ENCODE peak calls at places on chromosomes 4 and X, in eight cellular contexts. K, C, O, Y, P, A, L and R are unnamed samples.

GRCh38 chrX:101744085-101744484 is 84.4 kb upstream of the ARMCX2 start:
- DNase-seq in K (no peak), C (no peak), O (no peak), Y (no peak), P (no peak), A (no peak), L (no peak), R (no peak)

GRCh38 chr4:86630629-86631028 is 36.5 kb downstream of the PTPN13 start:
- DNase-seq in K (no peak), C (no peak), O (no peak), Y (no peak), P (no peak), A (no peak), L (no peak), R (no peak)

GRCh38 chr4:6493668-6494304 is 21.4 kb upstream of the PPP2R2C start:
- DNase-seq in K (no peak), C (no peak), O (peak; percentile 67), Y (no peak), P (no peak), A (no peak), L (peak; percentile 54), R (no peak)

GRCh38 chr4:136302566-136302965 is 1229.7 kb downstream of the PCDH18 start:
- DNase-seq in K (no peak), C (no peak), O (no peak), Y (no peak), P (no peak), A (no peak), L (no peak), R (no peak)

GRCh38 chrX:107485019-107485418 is 35.6 kb downstream of the FRMPD3 start:
- DNase-seq in K (no peak), C (no peak), O (no peak), Y (no peak), P (no peak), A (no peak), L (no peak), R (peak; percentile 20)

GRCh38 chrX:40176979-40177430 is 79.2 kb upstream of the BCOR start:
- DNase-seq in K (no peak), C (no peak), O (no peak), Y (peak; percentile 84), P (no peak), A (no peak), L (no peak), R (no peak)

GRCh38 chrX:42680651-42681050 is 97.3 kb downstream of the PPP1R2C start:
- DNase-seq in K (no peak), C (no peak), O (no peak), Y (no peak), P (no peak), A (no peak), L (no peak), R (no peak)

GRCh38 chr4:88005086-88005485 is 2.3 kb upstream of the PKD2 start:
- DNase-seq in K (no peak), C (no peak), O (no peak), Y (no peak), P (no peak), A (no peak), L (no peak), R (no peak)

GRCh38 chr4:108168213-108168671 is 490 bp downstream of the LEF1 start:
- DNase-seq in K (no peak), C (no peak), O (no peak), Y (no peak), P (no peak), A (no peak), L (no peak), R (no peak)

GRCh38 chr4:177554966-177555574 is 112.8 kb upstream of the AGA start:
- DNase-seq in K (peak; percentile 22), C (no peak), O (no peak), Y (no peak), P (peak; percentile 16), A (no peak), L (no peak), R (no peak)

GRCh38 chr4:68368566-68369473 is 18.9 kb upstream of the YTHDC1 start:
- DNase-seq in K (no peak), C (no peak), O (no peak), Y (no peak), P (no peak), A (peak; percentile 70), L (no peak), R (no peak)

GRCh38 chr4:40547446-40548132 is 82.1 kb downstream of the RBM47 start:
- DNase-seq in K (no peak), C (no peak), O (no peak), Y (no peak), P (no peak), A (no peak), L (no peak), R (no peak)

GRCh38 chr4:108426493-108426892 is 193.9 kb upstream of the RPL34 start:
- DNase-seq in K (no peak), C (no peak), O (no peak), Y (no peak), P (no peak), A (no peak), L (no peak), R (no peak)

GRCh38 chrX:109714340-109714958 is 18.6 kb downstream of the ACSL4 start:
- DNase-seq in K (no peak), C (peak; percentile 15), O (no peak), Y (no peak), P (no peak), A (no peak), L (no peak), R (no peak)

GRCh38 chrX:109709129-109709631 is 23.9 kb downstream of the ACSL4 start:
- DNase-seq in K (no peak), C (peak; percentile 19), O (no peak), Y (no peak), P (no peak), A (no peak), L (no peak), R (no peak)

GRCh38 chrX:109704563-109704962 is 28.5 kb downstream of the ACSL4 start:
- DNase-seq in K (no peak), C (no peak), O (no peak), Y (no peak), P (no peak), A (no peak), L (no peak), R (no peak)

GRCh38 chrX:109707322-109707721 is 25.7 kb downstream of the ACSL4 start:
- DNase-seq in K (no peak), C (no peak), O (no peak), Y (peak; percentile 76), P (no peak), A (no peak), L (no peak), R (no peak)

DNA sequence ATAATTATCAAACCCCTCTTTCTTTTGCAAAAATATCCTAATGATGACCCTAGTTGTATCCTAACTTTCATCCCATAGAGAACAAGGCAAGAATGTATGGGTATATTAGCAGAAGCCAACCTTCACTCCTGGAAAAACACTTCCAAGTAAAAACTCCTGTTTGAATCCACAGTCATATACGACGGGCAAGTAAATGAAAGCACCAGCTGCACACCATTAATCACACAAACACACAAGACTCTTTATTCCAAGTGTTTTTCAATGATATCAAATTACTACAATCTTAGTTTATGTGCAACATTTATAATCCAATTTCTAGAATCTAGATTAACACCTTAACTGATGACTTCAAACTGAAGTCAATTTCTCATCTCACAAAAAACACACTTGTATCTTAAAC is 22.9 kb downstream of the ACSL4 start:
- DNase-seq in K (no peak), C (no peak), O (no peak), Y (no peak), P (no peak), A (no peak), L (no peak), R (no peak)
- H3K36me3 ChIP-seq in K (peaks cover 12% of the 10 kb centered on the region), C (no peaks in the 10 kb centered on the region), O (no peaks in the 10 kb centered on the region), Y (no peaks in the 10 kb centered on the region), P (no peaks in the 10 kb centered on the region), A (no peaks in the 10 kb centered on the region), L (no peaks in the 10 kb centered on the region), R (no peaks in the 10 kb centered on the region)

DNA sequence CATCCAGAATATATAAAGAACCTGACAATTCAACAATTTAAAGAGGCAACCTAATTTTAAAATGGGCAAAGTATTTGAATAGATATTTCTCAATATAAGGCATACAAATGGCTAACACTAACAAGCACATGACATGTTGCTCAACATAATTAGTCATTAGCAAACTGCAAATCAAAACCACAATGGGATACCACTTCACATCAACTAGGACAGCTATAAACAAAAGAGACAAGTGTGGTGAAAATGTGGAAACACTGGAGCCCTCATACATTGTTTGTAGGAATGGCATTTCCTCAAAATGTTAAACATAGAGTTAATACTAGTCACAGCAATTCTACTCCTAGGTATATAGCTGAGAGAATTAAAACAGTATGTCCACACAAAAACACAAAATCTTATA is 96.7 kb downstream of the CORIN start:
- DNase-seq in K (no peak), C (no peak), O (no peak), Y (no peak), P (no peak), A (no peak), L (no peak), R (no peak)
- TF ChIP-seq POLR2AphosphoS5 in K (no peak), C (no peak), O (no peak), Y (no peak), P (no peak), A (no peak), L (no peak), R (no peak)

DNA sequence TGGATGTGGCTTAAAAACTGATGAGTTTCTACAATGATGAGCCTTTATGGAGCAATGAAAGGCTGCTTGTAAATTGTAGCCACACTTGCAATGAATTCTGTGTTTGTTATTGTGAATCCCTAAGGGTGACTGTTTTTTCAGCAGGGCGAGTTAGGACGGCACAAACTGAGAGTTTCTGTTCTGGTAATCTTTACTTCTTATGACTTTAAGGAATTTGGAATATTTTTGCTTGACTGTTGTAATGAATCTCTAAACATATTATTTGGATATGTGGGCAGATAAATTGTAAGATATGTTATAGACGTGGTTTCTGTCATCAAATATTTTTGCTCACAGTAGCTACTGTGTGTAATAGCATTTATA is 22.2 kb downstream of the RBPJ start:
- DNase-seq in K (no peak), C (no peak), O (no peak), Y (no peak), P (no peak), A (no peak), L (no peak), R (no peak)
- H3K27ac ChIP-seq in K (no peak overlapping the region), C (no peak overlapping the region), O (no peak overlapping the region), Y (no peak overlapping the region), P (no peak overlapping the region), A (no peak overlapping the region), L (no peak overlapping the region), R (no peak overlapping the region)

GRCh38 chrX:111886678-111887077 is 10.7 kb downstream of the TRPC5OS start:
- DNase-seq in K (no peak), C (no peak), O (no peak), Y (no peak), P (no peak), A (no peak), L (no peak), R (no peak)

GRCh38 chrX:111888600-111888999 is 12.6 kb downstream of the TRPC5OS start:
- DNase-seq in K (no peak), C (no peak), O (no peak), Y (no peak), P (no peak), A (no peak), L (no peak), R (no peak)

GRCh38 chrX:111896148-111896547 is 20.2 kb downstream of the TRPC5OS start:
- DNase-seq in K (no peak), C (no peak), O (no peak), Y (no peak), P (no peak), A (no peak), L (no peak), R (no peak)

DNA sequence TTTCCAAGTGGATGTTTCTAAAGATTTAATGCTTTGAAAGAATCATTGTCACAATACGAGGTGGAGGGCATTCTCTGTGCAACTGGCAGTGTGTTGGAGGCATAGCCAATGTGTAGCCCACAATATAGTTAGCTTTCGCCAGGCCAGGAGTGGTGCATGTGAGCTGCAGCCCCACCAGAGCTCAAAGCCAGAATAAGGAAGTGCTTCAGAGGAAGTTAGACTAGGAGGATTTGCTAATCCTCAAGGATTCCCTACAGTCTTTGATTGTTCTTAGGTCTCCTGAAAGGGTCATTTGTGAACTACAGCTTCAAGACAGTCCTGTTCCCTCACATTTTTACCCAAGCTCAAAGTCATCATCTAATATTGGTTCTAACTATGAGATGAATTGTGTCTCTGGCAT is 16.4 kb downstream of the TRPC5OS start:
- DNase-seq in K (no peak), C (no peak), O (no peak), Y (no peak), P (no peak), A (no peak), L (no peak), R (no peak)
- H3K36me3 ChIP-seq in K (no peaks in the 10 kb centered on the region), C (no peaks in the 10 kb centered on the region), O (no peaks in the 10 kb centered on the region), Y (no peaks in the 10 kb centered on the region), P (no peaks in the 10 kb centered on the region), A (no peaks in the 10 kb centered on the region), L (no peaks in the 10 kb centered on the region), R (no peaks in the 10 kb centered on the region)